ENCODE peak calls at places on chromosome 2, in eight cellular contexts. One of them, this sample, is unnamed.

GRCh38 chr2:224563537-224563936 is 21.6 kb downstream of the CUL3 start:
- DNase-seq in prostate gland: no peak
- DNase-seq in endothelial cell of umbilical vein: no peak
- DNase-seq in testis: no peak
- DNase-seq in body of pancreas: no peak
- DNase-seq in spleen: no peak
- DNase-seq in heart left ventricle: no peak
- DNase-seq in sigmoid colon: no peak
- DNase-seq in this sample: no peak

GRCh38 chr2:98761267-98761781 is 30.4 kb upstream of the MGAT4A start:
- DNase-seq in prostate gland: peak
- DNase-seq in endothelial cell of umbilical vein: peak
- DNase-seq in testis: no peak
- DNase-seq in body of pancreas: peak
- DNase-seq in spleen: peak
- DNase-seq in heart left ventricle: no peak
- DNase-seq in sigmoid colon: no peak
- DNase-seq in this sample: no peak

GRCh38 chr2:10161206-10161931 is 38.8 kb downstream of the RRM2 start:
- DNase-seq in prostate gland: no peak
- DNase-seq in endothelial cell of umbilical vein: peak
- DNase-seq in testis: no peak
- DNase-seq in body of pancreas: no peak
- DNase-seq in spleen: peak
- DNase-seq in heart left ventricle: no peak
- DNase-seq in sigmoid colon: no peak
- DNase-seq in this sample: no peak

GRCh38 chr2:199747427-199747826 is 103.6 kb downstream of the FTCDNL1 start:
- DNase-seq in prostate gland: no peak
- DNase-seq in endothelial cell of umbilical vein: no peak
- DNase-seq in testis: no peak
- DNase-seq in body of pancreas: no peak
- DNase-seq in spleen: no peak
- DNase-seq in heart left ventricle: peak
- DNase-seq in sigmoid colon: no peak
- DNase-seq in this sample: no peak

GRCh38 chr2:62672601-62673000 is 32.9 kb upstream of the EHBP1 start:
- DNase-seq in prostate gland: no peak
- DNase-seq in endothelial cell of umbilical vein: no peak
- DNase-seq in testis: peak
- DNase-seq in body of pancreas: peak
- DNase-seq in spleen: no peak
- DNase-seq in heart left ventricle: peak
- DNase-seq in sigmoid colon: no peak
- DNase-seq in this sample: no peak

GRCh38 chr2:101047075-101047766 is 45.1 kb downstream of the RPL31 start:
- DNase-seq in prostate gland: peak
- DNase-seq in endothelial cell of umbilical vein: peak
- DNase-seq in testis: no peak
- DNase-seq in body of pancreas: peak
- DNase-seq in spleen: no peak
- DNase-seq in heart left ventricle: no peak
- DNase-seq in sigmoid colon: no peak
- DNase-seq in this sample: no peak

GRCh38 chr2:217289153-217289908 is 429.5 kb upstream of the TNP1 start:
- DNase-seq in prostate gland: no peak
- DNase-seq in endothelial cell of umbilical vein: no peak
- DNase-seq in testis: no peak
- DNase-seq in body of pancreas: no peak
- DNase-seq in spleen: no peak
- DNase-seq in heart left ventricle: no peak
- DNase-seq in sigmoid colon: no peak
- DNase-seq in this sample: no peak

GRCh38 chr2:152441961-152442360 is 107.0 kb downstream of the FMNL2 start:
- DNase-seq in prostate gland: no peak
- DNase-seq in endothelial cell of umbilical vein: no peak
- DNase-seq in testis: no peak
- DNase-seq in body of pancreas: no peak
- DNase-seq in spleen: no peak
- DNase-seq in heart left ventricle: no peak
- DNase-seq in sigmoid colon: no peak
- DNase-seq in this sample: no peak

GRCh38 chr2:60597346-60597745 is 43.9 kb upstream of the BCL11A start:
- DNase-seq in prostate gland: no peak
- DNase-seq in endothelial cell of umbilical vein: no peak
- DNase-seq in testis: no peak
- DNase-seq in body of pancreas: no peak
- DNase-seq in spleen: no peak
- DNase-seq in heart left ventricle: no peak
- DNase-seq in sigmoid colon: no peak
- DNase-seq in this sample: no peak

GRCh38 chr2:151043484-151043883 is 218.2 kb downstream of the RBM43 start:
- DNase-seq in prostate gland: no peak
- DNase-seq in endothelial cell of umbilical vein: no peak
- DNase-seq in testis: no peak
- DNase-seq in body of pancreas: no peak
- DNase-seq in spleen: no peak
- DNase-seq in heart left ventricle: no peak
- DNase-seq in sigmoid colon: no peak
- DNase-seq in this sample: no peak

GRCh38 chr2:191012845-191013616 is 940 bp downstream of the STAT1 start:
- DNase-seq in prostate gland: no peak
- DNase-seq in endothelial cell of umbilical vein: no peak
- DNase-seq in testis: no peak
- DNase-seq in body of pancreas: peak
- DNase-seq in spleen: no peak
- DNase-seq in heart left ventricle: no peak
- DNase-seq in sigmoid colon: no peak
- DNase-seq in this sample: peak

GRCh38 chr2:147204102-147204501 is 640.7 kb upstream of the ACVR2A start:
- DNase-seq in prostate gland: no peak
- DNase-seq in endothelial cell of umbilical vein: no peak
- DNase-seq in testis: no peak
- DNase-seq in body of pancreas: no peak
- DNase-seq in spleen: no peak
- DNase-seq in heart left ventricle: no peak
- DNase-seq in sigmoid colon: no peak
- DNase-seq in this sample: no peak

GRCh38 chr2:70937866-70938579 is 2.3 kb downstream of the ATP6V1B1 start:
- DNase-seq in prostate gland: no peak
- DNase-seq in endothelial cell of umbilical vein: no peak
- DNase-seq in testis: no peak
- DNase-seq in body of pancreas: no peak
- DNase-seq in spleen: no peak
- DNase-seq in heart left ventricle: no peak
- DNase-seq in sigmoid colon: peak
- DNase-seq in this sample: no peak

GRCh38 chr2:241271641-241272297 is 43.7 kb downstream of the HDLBP start:
- DNase-seq in prostate gland: peak
- DNase-seq in endothelial cell of umbilical vein: peak
- DNase-seq in testis: peak
- DNase-seq in body of pancreas: peak
- DNase-seq in spleen: peak
- DNase-seq in heart left ventricle: peak
- DNase-seq in sigmoid colon: peak
- DNase-seq in this sample: peak

GRCh38 chr2:234814366-234814765 is 137.5 kb upstream of the SH3BP4 start:
- DNase-seq in prostate gland: no peak
- DNase-seq in endothelial cell of umbilical vein: no peak
- DNase-seq in testis: no peak
- DNase-seq in body of pancreas: no peak
- DNase-seq in spleen: no peak
- DNase-seq in heart left ventricle: no peak
- DNase-seq in sigmoid colon: no peak
- DNase-seq in this sample: no peak

GRCh38 chr2:184305105-184305504 is 293.2 kb upstream of the ZNF804A start:
- DNase-seq in prostate gland: no peak
- DNase-seq in endothelial cell of umbilical vein: no peak
- DNase-seq in testis: no peak
- DNase-seq in body of pancreas: no peak
- DNase-seq in spleen: no peak
- DNase-seq in heart left ventricle: no peak
- DNase-seq in sigmoid colon: no peak
- DNase-seq in this sample: no peak

GRCh38 chr2:121771976-121772742 is 16.7 kb downstream of the TSN start:
- DNase-seq in prostate gland: no peak
- DNase-seq in endothelial cell of umbilical vein: peak
- DNase-seq in testis: no peak
- DNase-seq in body of pancreas: no peak
- DNase-seq in spleen: no peak
- DNase-seq in heart left ventricle: no peak
- DNase-seq in sigmoid colon: no peak
- DNase-seq in this sample: no peak

GRCh38 chr2:182650704-182651103 is 65.4 kb upstream of the DNAJC10 start:
- DNase-seq in prostate gland: no peak
- DNase-seq in endothelial cell of umbilical vein: peak
- DNase-seq in testis: no peak
- DNase-seq in body of pancreas: no peak
- DNase-seq in spleen: no peak
- DNase-seq in heart left ventricle: no peak
- DNase-seq in sigmoid colon: no peak
- DNase-seq in this sample: peak

GRCh38 chr2:85804583-85804982 is 50.8 kb downstream of the ATOH8 start:
- DNase-seq in prostate gland: no peak
- DNase-seq in endothelial cell of umbilical vein: peak
- DNase-seq in testis: peak
- DNase-seq in body of pancreas: no peak
- DNase-seq in spleen: peak
- DNase-seq in heart left ventricle: no peak
- DNase-seq in sigmoid colon: peak
- DNase-seq in this sample: peak

GRCh38 chr2:50513724-50514123 is 518.2 kb downstream of the NRXN1 start:
- DNase-seq in prostate gland: no peak
- DNase-seq in endothelial cell of umbilical vein: no peak
- DNase-seq in testis: no peak
- DNase-seq in body of pancreas: no peak
- DNase-seq in spleen: no peak
- DNase-seq in heart left ventricle: no peak
- DNase-seq in sigmoid colon: no peak
- DNase-seq in this sample: no peak
- TF ChIP-seq CTCF in prostate gland: no peak
- TF ChIP-seq CTCF in endothelial cell of umbilical vein: no peak
- TF ChIP-seq CTCF in testis: no peak
- TF ChIP-seq CTCF in body of pancreas: no peak
- TF ChIP-seq CTCF in spleen: no peak
- TF ChIP-seq CTCF in heart left ventricle: no peak
- TF ChIP-seq CTCF in sigmoid colon: no peak
- TF ChIP-seq CTCF in this sample: no peak

GRCh38 chr2:66862871-66863650 is 428.1 kb downstream of the MEIS1 start:
- DNase-seq in prostate gland: no peak
- DNase-seq in endothelial cell of umbilical vein: no peak
- DNase-seq in testis: no peak
- DNase-seq in body of pancreas: no peak
- DNase-seq in spleen: no peak
- DNase-seq in heart left ventricle: no peak
- DNase-seq in sigmoid colon: no peak
- DNase-seq in this sample: no peak
- TF ChIP-seq POLR2A in prostate gland: no peak
- TF ChIP-seq POLR2A in endothelial cell of umbilical vein: no peak
- TF ChIP-seq POLR2A in testis: no peak
- TF ChIP-seq POLR2A in body of pancreas: no peak
- TF ChIP-seq POLR2A in spleen: no peak
- TF ChIP-seq POLR2A in heart left ventricle: no peak
- TF ChIP-seq POLR2A in sigmoid colon: no peak
- TF ChIP-seq POLR2A in this sample: no peak

GRCh38 chr2:68359889-68360288 is 5.2 kb upstream of the PLEK start:
- DNase-seq in prostate gland: no peak
- DNase-seq in endothelial cell of umbilical vein: no peak
- DNase-seq in testis: no peak
- DNase-seq in body of pancreas: no peak
- DNase-seq in spleen: no peak
- DNase-seq in heart left ventricle: no peak
- DNase-seq in sigmoid colon: no peak
- DNase-seq in this sample: no peak
- TF ChIP-seq CTCF in prostate gland: peak
- TF ChIP-seq CTCF in endothelial cell of umbilical vein: no peak
- TF ChIP-seq CTCF in testis: peak
- TF ChIP-seq CTCF in body of pancreas: no peak
- TF ChIP-seq CTCF in spleen: no peak
- TF ChIP-seq CTCF in heart left ventricle: no peak
- TF ChIP-seq CTCF in sigmoid colon: no peak
- TF ChIP-seq CTCF in this sample: peak

GRCh38 chr2:177392373-177393246 is at the start of gene AGPS:
- DNase-seq in prostate gland: peak
- DNase-seq in endothelial cell of umbilical vein: peak
- DNase-seq in testis: peak
- DNase-seq in body of pancreas: peak
- DNase-seq in spleen: peak
- DNase-seq in heart left ventricle: peak
- DNase-seq in sigmoid colon: peak
- DNase-seq in this sample: peak
- TF ChIP-seq POLR2A in prostate gland: no peak
- TF ChIP-seq POLR2A in endothelial cell of umbilical vein: peak
- TF ChIP-seq POLR2A in testis: no peak
- TF ChIP-seq POLR2A in body of pancreas: peak
- TF ChIP-seq POLR2A in spleen: no peak
- TF ChIP-seq POLR2A in heart left ventricle: peak
- TF ChIP-seq POLR2A in sigmoid colon: no peak
- TF ChIP-seq POLR2A in this sample: no peak

GRCh38 chr2:88022522-88022921 is 6.2 kb upstream of the RNU2-63P start:
- DNase-seq in prostate gland: no peak
- DNase-seq in endothelial cell of umbilical vein: no peak
- DNase-seq in testis: no peak
- DNase-seq in body of pancreas: peak
- DNase-seq in spleen: no peak
- DNase-seq in heart left ventricle: no peak
- DNase-seq in sigmoid colon: no peak
- DNase-seq in this sample: no peak

GRCh38 chr2:88016086-88016947 is at the start of gene RNU2-63P:
- DNase-seq in prostate gland: peak
- DNase-seq in endothelial cell of umbilical vein: peak
- DNase-seq in testis: peak
- DNase-seq in body of pancreas: peak
- DNase-seq in spleen: peak
- DNase-seq in heart left ventricle: peak
- DNase-seq in sigmoid colon: peak
- DNase-seq in this sample: peak

GRCh38 chr2:88016948-88017779 is 817 bp upstream of the RNU2-63P start:
- DNase-seq in prostate gland: peak
- DNase-seq in endothelial cell of umbilical vein: no peak
- DNase-seq in testis: peak
- DNase-seq in body of pancreas: peak
- DNase-seq in spleen: peak
- DNase-seq in heart left ventricle: peak
- DNase-seq in sigmoid colon: peak
- DNase-seq in this sample: peak

GRCh38 chr2:88018969-88019368 is 2.6 kb upstream of the RNU2-63P start:
- DNase-seq in prostate gland: no peak
- DNase-seq in endothelial cell of umbilical vein: no peak
- DNase-seq in testis: no peak
- DNase-seq in body of pancreas: no peak
- DNase-seq in spleen: no peak
- DNase-seq in heart left ventricle: no peak
- DNase-seq in sigmoid colon: no peak
- DNase-seq in this sample: no peak

DNA sequence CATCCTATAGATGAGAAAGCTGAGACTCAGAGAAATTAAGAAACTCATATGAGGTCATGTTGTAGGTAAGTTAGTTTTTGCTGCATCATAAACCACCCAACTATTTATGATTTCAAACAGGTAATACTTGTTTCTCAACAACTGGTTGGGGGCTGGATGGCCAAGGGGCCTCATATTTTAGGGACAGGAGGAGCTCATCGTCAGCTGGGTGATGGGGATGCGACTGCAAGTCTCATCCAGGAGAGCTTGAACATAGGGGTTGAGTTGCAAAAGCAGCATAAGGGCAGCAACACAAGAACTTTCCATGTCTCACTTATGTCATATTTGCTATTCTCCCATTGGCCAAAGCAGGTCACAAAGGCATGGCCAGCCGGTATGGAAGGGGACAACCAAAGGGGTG is 3.6 kb upstream of the RNU2-63P start:
- DNase-seq in prostate gland: no peak
- DNase-seq in endothelial cell of umbilical vein: no peak
- DNase-seq in testis: no peak
- DNase-seq in body of pancreas: no peak
- DNase-seq in spleen: no peak
- DNase-seq in heart left ventricle: no peak
- DNase-seq in sigmoid colon: no peak
- DNase-seq in this sample: no peak
- TF ChIP-seq CTCF in prostate gland: no peak
- TF ChIP-seq CTCF in endothelial cell of umbilical vein: no peak
- TF ChIP-seq CTCF in testis: no peak
- TF ChIP-seq CTCF in body of pancreas: no peak
- TF ChIP-seq CTCF in spleen: no peak
- TF ChIP-seq CTCF in heart left ventricle: no peak
- TF ChIP-seq CTCF in sigmoid colon: no peak
- TF ChIP-seq CTCF in this sample: no peak